ENCODE peak calls at places on chromosomes 4 and X, in ten cellular contexts. M is adrenal gland; L is tibial nerve; N is suprapubic skin; R is dorsolateral prefrontal cortex; U is cardiac muscle cell; I is CD4-positive, alpha-beta T cell; J is tibial artery; G is effector memory CD4-positive, alpha-beta T cell; E is MG63. W is an unnamed sample. For H3K27me3, the result is how much of the 10 kb centered on the place peaks cover.

GRCh38 chrX:46992070-46992469 is 79.8 kb downstream of the JADE3 start:
- DNase-seq in M (no peak), L (no peak), N (no peak), R (no peak), U (no peak), I (no peak), J (no peak), G (no peak), E (no peak), W (no peak)

GRCh38 chrX:40437348-40437747 is 143.4 kb upstream of the ATP6AP2 start:
- DNase-seq in M (no peak), L (no peak), N (no peak), R (no peak), U (no peak), I (no peak), J (no peak), G (no peak), E (no peak), W (no peak)

GRCh38 chr4:105527081-105527480 is 25.3 kb upstream of the ARHGEF38 start:
- DNase-seq in M (no peak), L (no peak), N (no peak), R (no peak), U (no peak), I (no peak), J (no peak), G (no peak), E (no peak), W (no peak)

GRCh38 chr4:5051210-5051691 is at the start of gene STK32B:
- DNase-seq in M (peak), L (no peak), N (peak), R (no peak), U (peak), I (no peak), J (peak), G (no peak), E (peak), W (peak)

GRCh38 chr4:8648296-8648695 is 55.7 kb downstream of the CPZ start:
- DNase-seq in M (no peak), L (no peak), N (no peak), R (no peak), U (no peak), I (no peak), J (no peak), G (no peak), E (no peak), W (no peak)

GRCh38 chrX:2423293-2423692 is 77.5 kb downstream of the DHRSX start:
- DNase-seq in M (no peak), L (no peak), N (no peak), R (no peak), U (peak), I (no peak), J (no peak), G (no peak), E (peak), W (no peak)

GRCh38 chr4:6257243-6258025 is 12.2 kb upstream of the WFS1 start:
- DNase-seq in M (no peak), L (no peak), N (no peak), R (no peak), U (no peak), I (no peak), J (no peak), G (no peak), E (peak), W (no peak)

GRCh38 chrX:148874621-148875020 is 374.2 kb downstream of the AFF2 start:
- DNase-seq in M (no peak), L (no peak), N (no peak), R (no peak), U (no peak), I (no peak), J (no peak), G (no peak), E (peak), W (no peak)

GRCh38 chr4:19983072-19983471 is 268.6 kb upstream of the SLIT2 start:
- DNase-seq in M (no peak), L (no peak), N (no peak), R (no peak), U (peak), I (no peak), J (no peak), G (no peak), E (no peak), W (no peak)

GRCh38 chr4:147789596-147789995 is 57.7 kb downstream of the ARHGAP10 start:
- DNase-seq in M (no peak), L (no peak), N (no peak), R (no peak), U (no peak), I (no peak), J (no peak), G (no peak), E (no peak), W (no peak)

GRCh38 chrX:12814434-12814833 is 23.2 kb downstream of the PRPS2 start:
- DNase-seq in M (peak), L (peak), N (no peak), R (no peak), U (peak), I (no peak), J (no peak), G (no peak), E (no peak), W (no peak)

GRCh38 chr4:133136833-133137232 is 12.3 kb upstream of the PCDH10 start:
- DNase-seq in M (no peak), L (no peak), N (no peak), R (no peak), U (no peak), I (no peak), J (no peak), G (no peak), E (no peak), W (no peak)

GRCh38 chr4:144647095-144647959 is 1.4 kb downstream of the HHIP start:
- DNase-seq in M (no peak), L (no peak), N (no peak), R (no peak), U (peak), I (no peak), J (no peak), G (no peak), E (no peak), W (no peak)

GRCh38 chr4:137300776-137301175 is 231.5 kb downstream of the PCDH18 start:
- DNase-seq in M (no peak), L (no peak), N (no peak), R (no peak), U (no peak), I (no peak), J (no peak), G (no peak), E (peak), W (no peak)

GRCh38 chrX:131763674-131764073 is 219.8 kb downstream of the OR13H1 start:
- DNase-seq in M (peak), L (no peak), N (peak), R (no peak), U (no peak), I (no peak), J (no peak), G (peak), E (no peak), W (no peak)

GRCh38 chr4:76235915-76236314 is 15.6 kb upstream of the FAM47E start:
- DNase-seq in M (no peak), L (no peak), N (no peak), R (no peak), U (no peak), I (no peak), J (no peak), G (no peak), E (no peak), W (no peak)

GRCh38 chr4:127505203-127505602 is 127.6 kb upstream of the INTU start:
- DNase-seq in M (peak), L (peak), N (no peak), R (no peak), U (peak), I (no peak), J (no peak), G (no peak), E (no peak), W (no peak)

GRCh38 chr4:185549095-185549494 is 13.8 kb upstream of the PDLIM3 start:
- DNase-seq in M (no peak), L (no peak), N (no peak), R (no peak), U (no peak), I (no peak), J (no peak), G (no peak), E (no peak), W (no peak)

GRCh38 chrX:36087366-36087765 is 167.8 kb downstream of the CFAP47 start:
- DNase-seq in M (no peak), L (no peak), N (no peak), R (no peak), U (no peak), I (no peak), J (no peak), G (no peak), E (no peak), W (no peak)

GRCh38 chr4:142043509-142043908 is 407.1 kb downstream of the IL15 start:
- DNase-seq in M (no peak), L (no peak), N (no peak), R (no peak), U (no peak), I (no peak), J (no peak), G (no peak), E (no peak), W (no peak)

GRCh38 chrX:39196192-39197102 is 395.2 kb downstream of the MID1IP1 start:
- DNase-seq in M (no peak), L (no peak), N (no peak), R (no peak), U (peak), I (peak), J (no peak), G (peak), E (peak), W (peak)

GRCh38 chrX:118271770-118272169 is 74.1 kb upstream of the WDR44 start:
- DNase-seq in M (no peak), L (no peak), N (no peak), R (no peak), U (peak), I (no peak), J (no peak), G (no peak), E (no peak), W (no peak)

GRCh38 chr4:2138846-2139500 is 79.8 kb downstream of the NAT8L start:
- DNase-seq in M (no peak), L (no peak), N (no peak), R (no peak), U (no peak), I (no peak), J (no peak), G (no peak), E (no peak), W (no peak)

GRCh38 chrX:121011254-121011653 is 25.7 kb upstream of the CT47A1 start:
- DNase-seq in M (no peak), L (no peak), N (no peak), R (no peak), U (no peak), I (no peak), J (no peak), G (no peak), E (no peak), W (no peak)

GRCh38 chr4:129240816-129241215 is 144.9 kb downstream of the C4orf33 start:
- DNase-seq in M (no peak), L (peak), N (no peak), R (no peak), U (no peak), I (no peak), J (no peak), G (no peak), E (no peak), W (no peak)

GRCh38 chr4:158159054-158159717 is 13.6 kb downstream of the GASK1B start:
- DNase-seq in M (no peak), L (no peak), N (no peak), R (no peak), U (peak), I (no peak), J (no peak), G (no peak), E (no peak), W (no peak)

GRCh38 chrX:115564243-115564642 is 3.3 kb downstream of the PLS3 start:
- DNase-seq in M (no peak), L (no peak), N (no peak), R (no peak), U (peak), I (no peak), J (no peak), G (no peak), E (no peak), W (no peak)

GRCh38 chr4:125268065-125268755 is 46.5 kb upstream of the FAT4 start:
- DNase-seq in M (no peak), L (no peak), N (no peak), R (no peak), U (no peak), I (no peak), J (no peak), G (no peak), E (no peak), W (no peak)

GRCh38 chr4:24244663-24245519 is 339.5 kb downstream of the DHX15 start:
- DNase-seq in M (no peak), L (peak), N (no peak), R (no peak), U (peak), I (no peak), J (no peak), G (no peak), E (no peak), W (no peak)

GRCh38 chr4:158750379-158750778 is 18.4 kb upstream of the FNIP2 start:
- DNase-seq in M (no peak), L (no peak), N (no peak), R (no peak), U (peak), I (no peak), J (no peak), G (no peak), E (peak), W (no peak)

GRCh38 chrX:41384041-41384705 is 50.2 kb downstream of the DDX3X start:
- DNase-seq in M (peak), L (peak), N (peak), R (no peak), U (peak), I (peak), J (peak), G (peak), E (peak), W (peak)

GRCh38 chr4:84718699-84719098 is 135.8 kb downstream of the CDS1 start:
- DNase-seq in M (no peak), L (no peak), N (no peak), R (no peak), U (peak), I (no peak), J (no peak), G (no peak), E (no peak), W (no peak)

GRCh38 chr4:140088317-140088967 is 65.5 kb downstream of the MAML3 start:
- DNase-seq in M (no peak), L (no peak), N (no peak), R (no peak), U (peak), I (no peak), J (no peak), G (no peak), E (no peak), W (peak)

GRCh38 chr4:145176641-145177432 is 3.6 kb downstream of the OTUD4 start:
- DNase-seq in M (no peak), L (no peak), N (no peak), R (no peak), U (no peak), I (no peak), J (no peak), G (no peak), E (no peak), W (no peak)

GRCh38 chr4:183099537-183100297 is 660 bp downstream of the WWC2 start:
- DNase-seq in M (peak), L (no peak), N (peak), R (no peak), U (no peak), I (peak), J (peak), G (peak), E (peak), W (no peak)

GRCh38 chr4:186789671-186790070 is 66.0 kb upstream of the FAT1 start:
- DNase-seq in M (no peak), L (no peak), N (no peak), R (no peak), U (no peak), I (no peak), J (no peak), G (no peak), E (no peak), W (no peak)
- H3K27me3 ChIP-seq in M (under half), L (under half), N (under half), R (under half), U (under half), I (under half), J (under half), G (under half), E (under half), W (under half)

DNA sequence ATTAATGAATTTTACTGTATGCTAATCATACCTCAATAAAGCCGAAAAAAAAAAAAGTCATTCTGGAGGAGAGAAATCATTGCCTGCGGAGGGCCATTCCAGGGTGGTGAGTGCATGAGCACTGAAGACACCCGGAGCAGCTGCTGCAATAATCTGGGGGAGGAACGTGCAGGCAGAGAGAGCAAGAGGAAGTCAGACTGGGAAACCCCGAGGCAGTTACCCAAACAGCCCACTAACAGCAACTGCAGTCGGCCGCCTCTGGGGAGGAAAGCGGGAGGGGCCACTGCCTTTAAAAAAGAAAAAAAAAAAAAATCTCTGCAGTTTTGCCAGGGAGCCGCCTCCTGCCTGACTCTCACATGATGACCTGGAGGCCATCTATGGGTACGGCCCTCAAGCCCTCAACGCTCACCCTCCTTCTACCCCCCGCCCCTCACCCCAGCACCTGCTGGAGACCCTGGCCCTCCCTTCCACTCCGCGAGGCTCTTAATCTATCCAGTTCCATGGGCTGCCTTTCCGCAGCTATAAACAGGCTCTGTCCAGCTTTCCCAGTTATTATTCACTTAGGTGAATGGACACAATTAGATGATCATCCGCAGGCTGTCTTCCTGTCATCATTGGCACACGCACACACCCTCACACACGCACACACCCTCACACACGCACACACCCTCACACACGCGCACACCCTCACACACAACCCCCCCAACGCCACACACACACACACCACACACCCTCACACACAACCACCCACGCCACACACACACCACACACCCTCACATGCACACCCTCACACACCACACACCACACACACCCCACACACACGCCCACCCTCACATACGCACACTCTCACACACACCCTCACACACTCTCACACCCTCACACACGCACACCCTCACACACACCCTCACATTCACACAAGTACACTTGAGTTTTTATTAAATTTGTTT is 3.4 kb upstream of the AVPR2 start:
- DNase-seq in M (peak), L (peak), N (no peak), R (no peak), U (peak), I (peak), J (peak), G (peak), E (peak), W (peak)
- H3K27me3 ChIP-seq in M (under half), L (under half), N (under half), R (under half), U (under half), I (under half), J (under half), G (under half), E (under half), W (under half)

GRCh38 chrX:71577682-71578081 is 555 bp upstream of the GCNA start:
- DNase-seq in M (no peak), L (no peak), N (no peak), R (no peak), U (peak), I (no peak), J (no peak), G (no peak), E (no peak), W (no peak)
- H3K27me3 ChIP-seq in M (under half), L (under half), N (under half), R (under half), U (under half), I (under half), J (under half), G (under half), E (under half), W (under half)

DNA sequence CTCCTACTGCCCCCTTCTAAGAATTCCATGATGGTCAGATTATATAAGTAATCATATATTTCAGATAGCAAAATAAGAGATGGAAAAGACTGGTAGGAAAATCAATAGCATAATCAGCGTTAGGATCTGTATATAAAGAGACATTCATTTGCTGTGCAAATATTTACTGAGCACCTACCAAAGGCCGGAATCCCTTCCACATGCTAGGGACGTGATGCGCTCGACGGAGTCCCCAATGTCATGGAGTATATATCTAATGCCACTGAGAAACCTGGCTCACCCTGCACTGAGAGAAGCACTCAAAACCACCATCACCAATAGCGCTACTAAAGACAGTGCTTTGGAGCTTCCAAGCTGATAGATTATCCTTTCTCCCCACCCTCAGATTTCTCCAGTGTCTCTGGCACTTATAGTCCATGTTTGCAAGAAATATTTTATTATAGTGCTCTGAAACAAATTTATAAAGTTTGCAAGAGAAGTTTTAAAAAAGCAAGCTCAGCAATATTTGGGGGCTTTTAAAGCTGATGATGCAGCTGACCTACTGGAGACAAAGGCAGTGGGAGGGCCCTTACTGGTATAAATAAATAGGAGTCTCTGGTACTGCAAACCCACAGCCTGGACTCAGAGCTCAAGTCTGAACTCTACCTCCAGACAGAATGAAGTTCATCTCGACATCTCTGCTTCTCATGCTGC is at the start of gene CXCL13:
- DNase-seq in M (no peak), L (no peak), N (no peak), R (no peak), U (no peak), I (no peak), J (no peak), G (no peak), E (no peak), W (no peak)
- H3K27me3 ChIP-seq in M (under half), L (under half), N (under half), R (under half), U (under half), I (under half), J (under half), G (under half), E (under half), W (under half)

W was measured in HL-60.